ENCODE peak calls at places on chromosomes 5 and 9, in four cellular contexts. One of them, this sample, is unnamed.

GRCh38 chr5:151228986-151229385 is 5.1 kb upstream of the CCDC69 start:
- DNase-seq in fibroblast of the aortic adventitia: no peak
- DNase-seq in CD8-positive, alpha-beta T cell: no peak
- DNase-seq in tibial nerve: no peak
- DNase-seq in this sample: no peak

GRCh38 chr9:125008599-125008998 is 67.7 kb upstream of the GOLGA1 start:
- DNase-seq in tibial nerve: no peak
- DNase-seq in fibroblast of the aortic adventitia: no peak
- DNase-seq in CD8-positive, alpha-beta T cell: no peak
- DNase-seq in this sample: no peak

GRCh38 chr5:147093138-147093537 is 141.7 kb upstream of the STK32A start:
- DNase-seq in fibroblast of the aortic adventitia: peak
- DNase-seq in tibial nerve: no peak
- DNase-seq in CD8-positive, alpha-beta T cell: no peak
- DNase-seq in this sample: no peak

GRCh38 chr9:85610074-85610855 is 131.5 kb downstream of the AGTPBP1 start:
- DNase-seq in CD8-positive, alpha-beta T cell: peak
- DNase-seq in tibial nerve: peak
- DNase-seq in fibroblast of the aortic adventitia: peak
- DNase-seq in this sample: peak

GRCh38 chr9:69865986-69866385 is 45.4 kb downstream of the CFAP95 start:
- DNase-seq in fibroblast of the aortic adventitia: peak
- DNase-seq in tibial nerve: no peak
- DNase-seq in CD8-positive, alpha-beta T cell: no peak
- DNase-seq in this sample: no peak

GRCh38 chr5:66963559-66963971 is 233.0 kb downstream of the CD180 start:
- DNase-seq in fibroblast of the aortic adventitia: peak
- DNase-seq in tibial nerve: no peak
- DNase-seq in CD8-positive, alpha-beta T cell: no peak
- DNase-seq in this sample: peak

GRCh38 chr9:108844856-108845255 is 10.9 kb downstream of the ACTL7B start:
- DNase-seq in tibial nerve: no peak
- DNase-seq in CD8-positive, alpha-beta T cell: no peak
- DNase-seq in fibroblast of the aortic adventitia: no peak
- DNase-seq in this sample: no peak

GRCh38 chr9:37197158-37198033 is 77.0 kb downstream of the ZCCHC7 start:
- DNase-seq in CD8-positive, alpha-beta T cell: no peak
- DNase-seq in fibroblast of the aortic adventitia: peak
- DNase-seq in tibial nerve: no peak
- DNase-seq in this sample: no peak

GRCh38 chr5:147391781-147392180 is 118.1 kb downstream of the DPYSL3 start:
- DNase-seq in CD8-positive, alpha-beta T cell: no peak
- DNase-seq in tibial nerve: peak
- DNase-seq in fibroblast of the aortic adventitia: peak
- DNase-seq in this sample: peak

GRCh38 chr9:80650964-80651555 is 1038.3 kb downstream of the TLE1 start:
- DNase-seq in CD8-positive, alpha-beta T cell: no peak
- DNase-seq in tibial nerve: no peak
- DNase-seq in fibroblast of the aortic adventitia: peak
- DNase-seq in this sample: no peak

GRCh38 chr9:38761999-38762398 is 42.1 kb upstream of the FAM240B start:
- DNase-seq in CD8-positive, alpha-beta T cell: no peak
- DNase-seq in tibial nerve: no peak
- DNase-seq in fibroblast of the aortic adventitia: no peak
- DNase-seq in this sample: no peak

GRCh38 chr9:113631811-113632665 is 168.5 kb downstream of the RGS3 start:
- DNase-seq in tibial nerve: no peak
- DNase-seq in CD8-positive, alpha-beta T cell: no peak
- DNase-seq in fibroblast of the aortic adventitia: no peak
- DNase-seq in this sample: peak

DNA sequence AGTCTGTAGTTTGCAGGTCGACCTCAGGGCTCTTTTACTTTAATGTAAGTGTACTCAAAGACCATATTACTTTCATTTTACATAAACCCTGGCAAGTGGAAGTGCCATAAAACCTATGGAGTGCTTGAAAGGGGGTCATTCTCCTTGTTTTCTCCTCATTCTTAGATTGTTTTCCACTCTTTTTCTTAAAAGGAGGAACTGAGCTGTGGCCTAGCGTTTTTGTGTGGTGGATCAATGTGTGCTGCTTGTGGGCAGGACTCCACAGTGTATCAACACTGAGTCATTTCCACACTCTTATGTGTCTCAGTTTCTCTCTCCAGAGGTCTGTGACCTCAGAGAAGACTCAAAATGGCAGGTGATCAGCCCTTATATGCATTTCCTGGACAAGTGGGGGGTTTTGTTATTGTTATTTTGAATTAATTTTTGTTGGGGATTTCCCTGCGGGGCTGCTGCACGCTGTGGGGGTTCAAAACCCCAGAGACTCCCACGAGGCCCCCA is 516.1 kb upstream of the CDH10 start:
- DNase-seq in fibroblast of the aortic adventitia: no peak
- DNase-seq in tibial nerve: no peak
- DNase-seq in CD8-positive, alpha-beta T cell: no peak
- DNase-seq in this sample: no peak
- TF ChIP-seq CTCF in fibroblast of the aortic adventitia: no peak
- TF ChIP-seq CTCF in tibial nerve: no peak
- TF ChIP-seq CTCF in CD8-positive, alpha-beta T cell: no peak
- TF ChIP-seq CTCF in this sample: no peak

GRCh38 chr5:122153774-122154173 is 24.4 kb downstream of the ZNF474 start:
- DNase-seq in tibial nerve: no peak
- DNase-seq in fibroblast of the aortic adventitia: no peak
- DNase-seq in CD8-positive, alpha-beta T cell: no peak
- DNase-seq in this sample: no peak
- TF ChIP-seq CTCF in tibial nerve: no peak
- TF ChIP-seq CTCF in fibroblast of the aortic adventitia: no peak
- TF ChIP-seq CTCF in CD8-positive, alpha-beta T cell: no peak
- TF ChIP-seq CTCF in this sample: no peak

GRCh38 chr5:173689713-173690360 is 73.4 kb upstream of the BOD1 start:
- DNase-seq in fibroblast of the aortic adventitia: no peak
- DNase-seq in CD8-positive, alpha-beta T cell: no peak
- DNase-seq in tibial nerve: no peak
- DNase-seq in this sample: no peak
- TF ChIP-seq CTCF in fibroblast of the aortic adventitia: no peak
- TF ChIP-seq CTCF in CD8-positive, alpha-beta T cell: no peak
- TF ChIP-seq CTCF in tibial nerve: no peak
- TF ChIP-seq CTCF in this sample: no peak

GRCh38 chr9:134840511-134840910 is 40.1 kb upstream of the FCN2 start:
- DNase-seq in CD8-positive, alpha-beta T cell: no peak
- DNase-seq in fibroblast of the aortic adventitia: no peak
- DNase-seq in tibial nerve: no peak
- DNase-seq in this sample: no peak

GRCh38 chr9:134838651-134839431 is 41.8 kb upstream of the FCN2 start:
- DNase-seq in CD8-positive, alpha-beta T cell: no peak
- DNase-seq in fibroblast of the aortic adventitia: no peak
- DNase-seq in tibial nerve: no peak
- DNase-seq in this sample: no peak

GRCh38 chr9:134837529-134837928 is 43.1 kb upstream of the FCN2 start:
- DNase-seq in fibroblast of the aortic adventitia: no peak
- DNase-seq in CD8-positive, alpha-beta T cell: no peak
- DNase-seq in tibial nerve: no peak
- DNase-seq in this sample: no peak

GRCh38 chr9:134841180-134841904 is 39.3 kb upstream of the FCN2 start:
- DNase-seq in tibial nerve: no peak
- DNase-seq in fibroblast of the aortic adventitia: no peak
- DNase-seq in CD8-positive, alpha-beta T cell: no peak
- DNase-seq in this sample: no peak

GRCh38 chr9:134839441-134840125 is 41.0 kb upstream of the FCN2 start:
- DNase-seq in CD8-positive, alpha-beta T cell: no peak
- DNase-seq in tibial nerve: no peak
- DNase-seq in fibroblast of the aortic adventitia: no peak
- DNase-seq in this sample: no peak
- TF ChIP-seq CTCF in CD8-positive, alpha-beta T cell: no peak
- TF ChIP-seq CTCF in tibial nerve: no peak
- TF ChIP-seq CTCF in fibroblast of the aortic adventitia: no peak
- TF ChIP-seq CTCF in this sample: peak

GRCh38 chr9:1051286-1052118 is 1.3 kb downstream of the DMRT2 start:
- DNase-seq in CD8-positive, alpha-beta T cell: no peak
- DNase-seq in tibial nerve: peak
- DNase-seq in fibroblast of the aortic adventitia: no peak
- DNase-seq in this sample: no peak
- TF ChIP-seq CTCF in CD8-positive, alpha-beta T cell: no peak
- TF ChIP-seq CTCF in tibial nerve: no peak
- TF ChIP-seq CTCF in fibroblast of the aortic adventitia: no peak
- TF ChIP-seq CTCF in this sample: no peak

GRCh38 chr5:137465930-137466329 is 33.2 kb downstream of the SPOCK1 start:
- DNase-seq in tibial nerve: no peak
- DNase-seq in fibroblast of the aortic adventitia: no peak
- DNase-seq in CD8-positive, alpha-beta T cell: no peak
- DNase-seq in this sample: no peak

GRCh38 chr5:137462816-137463520 is 36.2 kb downstream of the SPOCK1 start:
- DNase-seq in tibial nerve: no peak
- DNase-seq in fibroblast of the aortic adventitia: peak
- DNase-seq in CD8-positive, alpha-beta T cell: no peak
- DNase-seq in this sample: no peak

GRCh38 chr5:137466888-137467287 is 32.2 kb downstream of the SPOCK1 start:
- DNase-seq in CD8-positive, alpha-beta T cell: no peak
- DNase-seq in tibial nerve: peak
- DNase-seq in fibroblast of the aortic adventitia: peak
- DNase-seq in this sample: no peak

DNA sequence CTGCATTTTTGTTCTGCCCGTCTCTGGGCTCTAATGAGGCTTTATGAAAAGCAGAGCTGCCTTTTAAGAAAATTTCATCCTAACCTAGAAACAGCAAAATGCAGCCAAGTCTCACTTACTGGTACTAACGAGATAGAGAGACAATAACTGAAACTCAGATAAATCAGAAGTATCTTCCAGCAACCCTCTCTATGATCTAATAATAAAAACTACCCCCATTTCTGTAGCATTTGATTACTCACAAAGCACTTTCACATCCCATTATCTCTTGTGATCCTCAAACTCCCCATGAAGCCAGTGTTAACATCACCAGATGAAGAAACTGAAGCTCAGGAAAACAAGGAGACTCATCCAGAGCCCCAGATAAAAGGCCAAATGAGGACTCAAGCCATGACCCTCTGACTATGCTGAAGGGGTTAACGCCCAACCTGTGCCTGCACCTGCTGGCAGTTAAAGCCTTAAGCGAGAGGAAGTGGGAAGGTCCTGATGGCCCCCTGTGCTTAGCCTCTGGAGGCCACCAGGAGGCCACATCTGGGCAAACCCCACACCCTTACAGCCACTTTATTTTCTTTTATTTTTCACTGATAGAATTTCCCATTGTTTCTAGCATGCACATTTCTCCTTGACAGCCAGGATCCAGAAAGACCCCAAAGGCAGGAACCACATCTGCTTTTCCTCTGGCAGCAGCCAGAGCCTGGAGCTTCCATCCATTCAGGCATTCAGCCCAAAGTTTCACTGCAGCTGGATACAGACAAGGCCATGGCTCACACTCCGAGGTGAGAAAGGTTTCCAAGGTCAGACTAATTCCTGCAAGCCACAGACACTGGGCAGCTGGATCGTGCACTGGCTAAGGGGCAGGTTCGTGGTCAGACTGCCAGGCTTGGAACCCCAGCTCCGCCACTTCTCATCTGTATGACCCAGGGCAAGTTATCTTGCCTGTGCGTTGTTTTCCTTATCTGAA is 37.2 kb downstream of the SPOCK1 start:
- DNase-seq in fibroblast of the aortic adventitia: no peak
- DNase-seq in tibial nerve: no peak
- DNase-seq in CD8-positive, alpha-beta T cell: no peak
- DNase-seq in this sample: no peak
- TF ChIP-seq CTCF in fibroblast of the aortic adventitia: peak
- TF ChIP-seq CTCF in tibial nerve: no peak
- TF ChIP-seq CTCF in CD8-positive, alpha-beta T cell: no peak
- TF ChIP-seq CTCF in this sample: peak

GRCh38 chr9:75229605-75230332 is 141.5 kb downstream of the OSTF1 start:
- DNase-seq in CD8-positive, alpha-beta T cell: no peak
- DNase-seq in fibroblast of the aortic adventitia: peak
- DNase-seq in tibial nerve: no peak
- DNase-seq in this sample: no peak
- TF ChIP-seq CTCF in CD8-positive, alpha-beta T cell: no peak
- TF ChIP-seq CTCF in fibroblast of the aortic adventitia: no peak
- TF ChIP-seq CTCF in tibial nerve: no peak
- TF ChIP-seq CTCF in this sample: no peak

GRCh38 chr5:112917453-112918005 is 4.5 kb downstream of the REEP5 start:
- DNase-seq in CD8-positive, alpha-beta T cell: no peak
- DNase-seq in tibial nerve: no peak
- DNase-seq in fibroblast of the aortic adventitia: no peak
- DNase-seq in this sample: no peak
- TF ChIP-seq CTCF in CD8-positive, alpha-beta T cell: no peak
- TF ChIP-seq CTCF in tibial nerve: no peak
- TF ChIP-seq CTCF in fibroblast of the aortic adventitia: no peak
- TF ChIP-seq CTCF in this sample: peak

DNA sequence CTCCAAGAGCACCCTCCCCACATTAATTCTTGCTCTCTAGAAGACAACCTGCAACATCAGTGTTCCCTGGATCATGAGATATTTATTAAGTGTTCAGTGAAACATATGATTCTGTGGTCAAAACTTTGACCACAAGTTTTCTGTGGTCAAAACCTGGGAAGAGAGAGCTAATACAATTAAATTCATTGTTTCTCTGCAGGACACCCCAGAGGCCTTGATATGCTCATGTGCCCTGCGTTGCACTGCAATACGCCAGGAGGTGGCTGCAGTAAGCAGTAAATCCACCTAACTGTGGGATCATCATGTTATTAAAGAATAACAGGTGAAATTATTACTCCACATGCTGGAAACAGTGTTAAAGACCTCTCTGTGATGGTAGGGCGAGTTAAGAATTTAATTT is 109.3 kb upstream of the SPDL1 start:
- DNase-seq in CD8-positive, alpha-beta T cell: no peak
- DNase-seq in fibroblast of the aortic adventitia: no peak
- DNase-seq in tibial nerve: no peak
- DNase-seq in this sample: no peak
- TF ChIP-seq CTCF in CD8-positive, alpha-beta T cell: no peak
- TF ChIP-seq CTCF in fibroblast of the aortic adventitia: no peak
- TF ChIP-seq CTCF in tibial nerve: no peak
- TF ChIP-seq CTCF in this sample: no peak